ENCODE peak calls at places on chromosome 12, in ten cellular contexts. H, M, P, S, L, U, T, Q, A and R are unnamed samples.

GRCh38 chr12:106049105-106049504 is 89.6 kb downstream of the NUAK1 start:
- DNase-seq in U (peak), H (no peak), L (no peak), T (no peak), A (no peak), P (no peak), Q (no peak), M (no peak), S (no peak), R (no peak)

GRCh38 chr12:45322810-45323209 is 106.9 kb downstream of the ANO6 start:
- DNase-seq in U (no peak), M (no peak), L (no peak), P (no peak), S (no peak), T (no peak), H (no peak), Q (no peak), A (no peak), R (no peak)

GRCh38 chr12:5388581-5389535 is 43.0 kb upstream of the NTF3 start:
- DNase-seq in M (no peak), Q (no peak), H (no peak), A (peak), U (peak), P (no peak), L (no peak), S (no peak), T (no peak), R (peak)

GRCh38 chr12:109092484-109093021 is 719 bp downstream of the ALKBH2 start:
- DNase-seq in Q (no peak), L (no peak), T (no peak), P (no peak), H (no peak), M (no peak), U (no peak), S (no peak), A (no peak), R (no peak)

GRCh38 chr12:53798575-53798974 is 46.8 kb upstream of the CISTR start:
- DNase-seq in P (no peak), M (peak), T (no peak), L (no peak), H (no peak), S (no peak), A (peak), Q (no peak), U (no peak), R (no peak)

GRCh38 chr12:42742691-42743090 is 153.1 kb upstream of the PRICKLE1 start:
- DNase-seq in L (no peak), H (no peak), A (no peak), T (no peak), S (no peak), U (no peak), P (no peak), M (no peak), Q (no peak), R (no peak)

GRCh38 chr12:31685801-31686200 is 26.3 kb downstream of the ETFBKMT start:
- DNase-seq in L (no peak), U (no peak), M (no peak), A (no peak), S (no peak), T (no peak), P (no peak), H (no peak), Q (no peak), R (no peak)

GRCh38 chr12:45224311-45224710 is 8.4 kb downstream of the ANO6 start:
- DNase-seq in M (no peak), L (no peak), A (no peak), Q (no peak), U (no peak), H (no peak), S (no peak), P (no peak), T (no peak), R (no peak)

GRCh38 chr12:9925746-9926393 is 6.3 kb downstream of the CLEC2A start:
- DNase-seq in P (no peak), U (peak), A (peak), T (peak), M (peak), H (peak), Q (no peak), S (no peak), L (peak), R (peak)

GRCh38 chr12:111438501-111438900 is 32.8 kb downstream of the SH2B3 start:
- DNase-seq in P (no peak), L (peak), M (peak), T (peak), A (peak), U (no peak), S (no peak), Q (no peak), H (peak), R (peak)

GRCh38 chr12:105561981-105562726 is 231.7 kb downstream of the C12orf75 start:
- DNase-seq in H (peak), L (peak), U (peak), M (peak), P (peak), T (peak), S (peak), Q (no peak), A (peak), R (peak)

GRCh38 chr12:121804417-121805111 is 755 bp downstream of the SETD1B start:
- DNase-seq in A (no peak), M (no peak), Q (no peak), S (no peak), H (no peak), L (no peak), T (peak), P (peak), U (no peak), R (peak)

GRCh38 chr12:95059984-95060383 is 13.4 kb downstream of the NR2C1 start:
- DNase-seq in P (no peak), A (no peak), U (no peak), H (no peak), M (no peak), Q (no peak), S (no peak), T (no peak), L (no peak), R (no peak)

GRCh38 chr12:56880416-56881035 is 53.7 kb downstream of the SDR9C7 start:
- DNase-seq in Q (no peak), S (no peak), A (peak), U (peak), P (no peak), T (no peak), H (no peak), M (no peak), L (no peak), R (no peak)

GRCh38 chr12:32714772-32715171 is 35.7 kb downstream of the DNM1L start:
- DNase-seq in Q (no peak), M (no peak), A (no peak), U (no peak), L (no peak), T (no peak), P (no peak), S (no peak), H (no peak), R (no peak)

GRCh38 chr12:69645031-69645430 is 34.3 kb upstream of the LRRC10 start:
- DNase-seq in P (no peak), H (no peak), U (no peak), L (no peak), T (no peak), A (no peak), M (peak), Q (no peak), S (no peak), R (no peak)

GRCh38 chr12:72832024-72832423 is 559.9 kb downstream of the TRHDE start:
- DNase-seq in T (no peak), S (no peak), H (no peak), Q (no peak), U (no peak), L (no peak), M (no peak), A (no peak), P (no peak), R (no peak)

GRCh38 chr12:75759842-75760260 is 248.4 kb upstream of the KRR1 start:
- DNase-seq in Q (no peak), L (no peak), S (peak), U (peak), P (no peak), M (peak), A (peak), H (no peak), T (no peak), R (peak)

GRCh38 chr12:118958520-118958919 is 22.8 kb upstream of the SRRM4 start:
- DNase-seq in T (peak), H (peak), S (no peak), Q (no peak), L (peak), A (no peak), P (no peak), M (no peak), U (no peak), R (no peak)

GRCh38 chr12:132572106-132572505 is 38.3 kb downstream of the LRCOL1 start:
- DNase-seq in Q (no peak), T (no peak), A (no peak), U (no peak), S (no peak), P (no peak), H (no peak), M (no peak), L (no peak), R (no peak)

GRCh38 chr12:53677612-53678133 is 1.8 kb upstream of the ATP5MC2 start:
- DNase-seq in M (no peak), L (no peak), A (no peak), S (no peak), Q (no peak), P (no peak), H (no peak), U (no peak), T (no peak), R (no peak)

GRCh38 chr12:26513357-26514043 is 318.1 kb downstream of the SSPN start:
- DNase-seq in P (no peak), Q (no peak), T (no peak), S (no peak), M (no peak), H (no peak), L (no peak), U (no peak), A (no peak), R (no peak)

GRCh38 chr12:106705971-106706370 is 68.5 kb upstream of the RIC8B start:
- DNase-seq in M (no peak), L (no peak), U (no peak), S (no peak), P (no peak), A (no peak), T (no peak), Q (no peak), H (no peak), R (no peak)

GRCh38 chr12:81723361-81723760 is 35.8 kb downstream of the PPFIA2 start:
- DNase-seq in T (no peak), L (no peak), A (no peak), H (no peak), M (no peak), U (no peak), Q (no peak), S (no peak), P (no peak), R (no peak)